ENCODE peak calls at places on chromosomes 1 and 21, in five cellular contexts. One of them, this sample, is unnamed.

GRCh38 chr21:46205121-46205520 is 20.9 kb upstream of the SPATC1L start:
- DNase-seq in A549: no peak
- DNase-seq in GM12891: no peak
- DNase-seq in lower leg skin: no peak
- DNase-seq in adrenal gland: no peak
- DNase-seq in this sample: no peak

GRCh38 chr1:5750186-5751170 is 241.7 kb downstream of the NPHP4 start:
- DNase-seq in lower leg skin: no peak
- DNase-seq in A549: no peak
- DNase-seq in GM12891: no peak
- DNase-seq in adrenal gland: no peak
- DNase-seq in this sample: no peak

GRCh38 chr1:54176621-54177327 is 23.1 kb downstream of the CYB5RL start:
- DNase-seq in lower leg skin: no peak
- DNase-seq in GM12891: no peak
- DNase-seq in adrenal gland: no peak
- DNase-seq in A549: no peak
- DNase-seq in this sample: no peak

GRCh38 chr1:231603598-231604275 is 22.9 kb upstream of the DISC1 start:
- DNase-seq in adrenal gland: peak; percentile 34
- DNase-seq in GM12891: peak; percentile 27
- DNase-seq in A549: peak; percentile 57
- DNase-seq in lower leg skin: no peak
- DNase-seq in this sample: peak; percentile 62

GRCh38 chr1:210262167-210262896 is 29.7 kb downstream of the SERTAD4 start:
- DNase-seq in GM12891: no peak
- DNase-seq in A549: no peak
- DNase-seq in lower leg skin: no peak
- DNase-seq in adrenal gland: no peak
- DNase-seq in this sample: no peak

GRCh38 chr1:244074559-244075171 is 23.6 kb downstream of the ZBTB18 start:
- DNase-seq in adrenal gland: no peak
- DNase-seq in A549: no peak
- DNase-seq in lower leg skin: no peak
- DNase-seq in GM12891: peak; percentile 27
- DNase-seq in this sample: no peak

GRCh38 chr1:151060241-151061011 is at the start of gene MLLT11:
- DNase-seq in A549: peak; percentile 66
- DNase-seq in GM12891: no peak
- DNase-seq in lower leg skin: no peak
- DNase-seq in adrenal gland: peak; percentile 55
- DNase-seq in this sample: peak; percentile 60

GRCh38 chr1:4227986-4228385 is 327.9 kb upstream of the C1orf174 start:
- DNase-seq in lower leg skin: no peak
- DNase-seq in A549: peak; percentile 18
- DNase-seq in GM12891: no peak
- DNase-seq in adrenal gland: no peak
- DNase-seq in this sample: no peak

GRCh38 chr1:156251527-156251926 is 3.7 kb upstream of the PAQR6 start:
- DNase-seq in A549: no peak
- DNase-seq in adrenal gland: no peak
- DNase-seq in lower leg skin: no peak
- DNase-seq in GM12891: no peak
- DNase-seq in this sample: no peak

GRCh38 chr1:61386323-61386722 is 304.0 kb downstream of the NFIA start:
- DNase-seq in adrenal gland: no peak
- DNase-seq in A549: no peak
- DNase-seq in GM12891: no peak
- DNase-seq in lower leg skin: no peak
- DNase-seq in this sample: no peak

GRCh38 chr1:174159253-174160108 is at the start of gene RABGAP1L:
- DNase-seq in adrenal gland: peak; percentile 93
- DNase-seq in GM12891: peak; percentile 74
- DNase-seq in lower leg skin: peak; percentile 92
- DNase-seq in A549: peak; percentile 83
- DNase-seq in this sample: peak; percentile 98

GRCh38 chr1:246067432-246068021 is 439.6 kb downstream of the SMYD3 start:
- DNase-seq in A549: no peak
- DNase-seq in GM12891: no peak
- DNase-seq in lower leg skin: no peak
- DNase-seq in adrenal gland: no peak
- DNase-seq in this sample: no peak

GRCh38 chr1:192401832-192402231 is 85.0 kb downstream of the RGS21 start:
- DNase-seq in adrenal gland: no peak
- DNase-seq in lower leg skin: no peak
- DNase-seq in A549: no peak
- DNase-seq in GM12891: no peak
- DNase-seq in this sample: no peak

GRCh38 chr21:20720623-20721022 is 277.6 kb upstream of the NCAM2 start:
- DNase-seq in A549: no peak
- DNase-seq in lower leg skin: no peak
- DNase-seq in adrenal gland: no peak
- DNase-seq in GM12891: no peak
- DNase-seq in this sample: no peak

GRCh38 chr1:150146853-150147542 is 2.7 kb upstream of the PLEKHO1 start:
- DNase-seq in adrenal gland: no peak
- DNase-seq in A549: no peak
- DNase-seq in GM12891: no peak
- DNase-seq in lower leg skin: no peak
- DNase-seq in this sample: peak; percentile 17

GRCh38 chr1:117828206-117828605 is 101.2 kb downstream of the GDAP2 start:
- DNase-seq in lower leg skin: no peak
- DNase-seq in adrenal gland: no peak
- DNase-seq in GM12891: no peak
- DNase-seq in A549: no peak
- DNase-seq in this sample: no peak

GRCh38 chr1:5348732-5349465 is 643.3 kb downstream of the NPHP4 start:
- DNase-seq in lower leg skin: no peak
- DNase-seq in GM12891: no peak
- DNase-seq in A549: no peak
- DNase-seq in adrenal gland: no peak
- DNase-seq in this sample: no peak

GRCh38 chr1:178011101-178011828 is 41.4 kb upstream of the SEC16B start:
- DNase-seq in GM12891: no peak
- DNase-seq in adrenal gland: no peak
- DNase-seq in A549: peak; percentile 55
- DNase-seq in lower leg skin: no peak
- DNase-seq in this sample: no peak

GRCh38 chr1:115706774-115707425 is 61.6 kb downstream of the CASQ2 start:
- DNase-seq in adrenal gland: no peak
- DNase-seq in lower leg skin: no peak
- DNase-seq in A549: no peak
- DNase-seq in GM12891: peak; percentile 28
- DNase-seq in this sample: peak; percentile 69

GRCh38 chr1:153174624-153175023 is 23.9 kb upstream of the SPRR2G start:
- DNase-seq in A549: no peak
- DNase-seq in lower leg skin: no peak
- DNase-seq in adrenal gland: no peak
- DNase-seq in GM12891: no peak
- DNase-seq in this sample: no peak

GRCh38 chr1:156668801-156669637 is 8.2 kb downstream of the NES start:
- DNase-seq in GM12891: no peak
- DNase-seq in lower leg skin: no peak
- DNase-seq in adrenal gland: no peak
- DNase-seq in A549: no peak
- DNase-seq in this sample: no peak

GRCh38 chr1:110235839-110236682 is 25.9 kb downstream of the KCNC4 start:
- DNase-seq in lower leg skin: no peak
- DNase-seq in adrenal gland: no peak
- DNase-seq in A549: no peak
- DNase-seq in GM12891: no peak
- DNase-seq in this sample: no peak

GRCh38 chr1:165773324-165773965 is 4.8 kb upstream of the TMCO1 start:
- DNase-seq in GM12891: no peak
- DNase-seq in A549: no peak
- DNase-seq in adrenal gland: no peak
- DNase-seq in lower leg skin: no peak
- DNase-seq in this sample: peak; percentile 27

GRCh38 chr1:214658785-214659184 is 55.8 kb downstream of the CENPF start:
- DNase-seq in lower leg skin: no peak
- DNase-seq in GM12891: no peak
- DNase-seq in adrenal gland: peak; percentile 47
- DNase-seq in A549: no peak
- DNase-seq in this sample: no peak

GRCh38 chr1:212651977-212652376 is 43.4 kb downstream of the ATF3 start:
- DNase-seq in adrenal gland: no peak
- DNase-seq in lower leg skin: no peak
- DNase-seq in A549: no peak
- DNase-seq in GM12891: no peak
- DNase-seq in this sample: no peak

GRCh38 chr1:12275370-12275769 is 45.5 kb downstream of the VPS13D start:
- DNase-seq in adrenal gland: peak; percentile 29
- DNase-seq in GM12891: peak; percentile 11
- DNase-seq in A549: peak; percentile 35
- DNase-seq in lower leg skin: no peak
- DNase-seq in this sample: peak; percentile 56

GRCh38 chr1:99680258-99680657 is 34.3 kb downstream of the PALMD start:
- DNase-seq in adrenal gland: no peak
- DNase-seq in lower leg skin: no peak
- DNase-seq in GM12891: no peak
- DNase-seq in A549: no peak
- DNase-seq in this sample: peak; percentile 27

GRCh38 chr1:210288106-210288505 is 40.6 kb upstream of the HHAT start:
- DNase-seq in GM12891: no peak
- DNase-seq in adrenal gland: no peak
- DNase-seq in A549: no peak
- DNase-seq in lower leg skin: no peak
- DNase-seq in this sample: no peak

GRCh38 chr1:177567393-177567792 is 396.6 kb downstream of the BRINP2 start:
- DNase-seq in A549: peak; percentile 7
- DNase-seq in GM12891: no peak
- DNase-seq in adrenal gland: no peak
- DNase-seq in lower leg skin: no peak
- DNase-seq in this sample: no peak

GRCh38 chr1:162733336-162733590 is 57.2 kb upstream of the HSD17B7 start:
- DNase-seq in A549: no peak
- DNase-seq in adrenal gland: no peak
- DNase-seq in lower leg skin: no peak
- DNase-seq in GM12891: no peak
- DNase-seq in this sample: no peak

GRCh38 chr1:162736633-162737067 is 53.9 kb upstream of the HSD17B7 start:
- DNase-seq in GM12891: no peak
- DNase-seq in adrenal gland: no peak
- DNase-seq in A549: no peak
- DNase-seq in lower leg skin: no peak
- DNase-seq in this sample: no peak

GRCh38 chr1:162732566-162733335 is 57.8 kb upstream of the HSD17B7 start:
- DNase-seq in adrenal gland: no peak
- DNase-seq in A549: no peak
- DNase-seq in GM12891: no peak
- DNase-seq in lower leg skin: peak; percentile 18
- DNase-seq in this sample: no peak

GRCh38 chr1:162734047-162734446 is 56.5 kb upstream of the HSD17B7 start:
- DNase-seq in A549: no peak
- DNase-seq in lower leg skin: no peak
- DNase-seq in adrenal gland: no peak
- DNase-seq in GM12891: no peak
- DNase-seq in this sample: no peak

DNA sequence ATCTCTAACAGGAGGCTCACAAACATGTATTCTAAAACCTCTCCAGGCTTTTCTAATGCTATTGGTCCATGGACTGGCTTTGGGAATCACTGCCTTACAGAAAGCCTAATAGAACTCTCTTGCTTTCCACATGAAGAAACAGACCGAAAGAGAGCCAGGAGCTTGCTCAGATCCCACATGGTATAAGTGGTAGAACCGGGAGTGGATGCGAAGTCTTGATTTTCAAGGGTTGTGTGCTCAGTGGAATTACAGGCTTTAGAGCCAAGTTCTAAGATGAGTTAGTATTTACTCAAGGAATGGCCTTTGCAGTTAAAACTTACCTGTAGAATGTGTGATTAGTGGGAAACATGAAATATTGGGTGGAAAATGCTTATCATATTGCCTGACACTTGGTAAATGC is 54.3 kb upstream of the HSD17B7 start:
- DNase-seq in GM12891: no peak
- DNase-seq in adrenal gland: no peak
- DNase-seq in lower leg skin: no peak
- DNase-seq in A549: no peak
- DNase-seq in this sample: no peak
- TF ChIP-seq POLR2A in GM12891: no peak
- TF ChIP-seq POLR2A in adrenal gland: no peak
- TF ChIP-seq POLR2A in lower leg skin: no peak
- TF ChIP-seq POLR2A in A549: no peak
- TF ChIP-seq POLR2A in this sample: no peak

DNA sequence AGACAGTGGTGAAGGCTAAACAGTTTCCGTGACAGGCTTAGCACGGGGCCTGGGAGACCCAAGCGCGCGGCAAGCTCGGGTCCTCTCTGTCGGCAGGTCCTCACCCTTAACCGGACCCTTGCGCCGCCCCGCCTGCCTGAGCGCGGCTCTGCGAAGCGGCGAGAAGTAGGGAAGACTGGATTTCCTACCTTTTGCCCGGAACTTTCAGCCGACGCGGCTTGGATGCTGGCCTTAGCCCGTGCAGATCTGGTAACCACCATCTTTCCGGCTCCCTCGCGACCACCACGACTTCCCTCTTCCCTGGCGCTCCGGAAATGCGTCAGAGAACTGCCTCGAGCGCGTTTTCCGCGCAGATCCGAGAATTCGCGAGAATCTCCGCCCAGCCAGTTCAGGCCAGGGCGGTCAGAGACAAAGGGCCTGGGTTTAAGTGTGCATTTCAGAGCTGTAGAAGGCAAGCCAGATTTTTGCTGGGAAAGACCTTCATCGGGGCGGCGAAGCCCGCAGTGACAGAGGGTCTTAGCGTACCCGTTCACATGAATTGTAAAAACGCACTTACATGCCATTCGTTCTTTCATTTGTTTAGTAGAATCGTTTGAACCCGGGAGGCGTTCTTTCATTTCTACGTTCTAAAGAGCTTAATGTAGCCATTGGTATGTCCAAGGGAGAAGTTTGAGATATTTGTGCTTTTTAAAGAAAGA is at the start of gene DNTTIP2:
- DNase-seq in GM12891: peak; percentile 70
- DNase-seq in A549: peak; percentile 82
- DNase-seq in adrenal gland: peak; percentile 92
- DNase-seq in lower leg skin: peak; percentile 90
- DNase-seq in this sample: peak; percentile 91
- TF ChIP-seq POLR2A in GM12891: peak; percentile 99
- TF ChIP-seq POLR2A in A549: peak; percentile 77
- TF ChIP-seq POLR2A in adrenal gland: peak; percentile 84
- TF ChIP-seq POLR2A in lower leg skin: no peak
- TF ChIP-seq POLR2A in this sample: peak; percentile 95

GRCh38 chr1:19477284-19478240 is 7.8 kb downstream of the CAPZB start:
- DNase-seq in A549: no peak
- DNase-seq in lower leg skin: no peak
- DNase-seq in adrenal gland: no peak
- DNase-seq in GM12891: no peak
- DNase-seq in this sample: peak; percentile 17
- TF ChIP-seq POLR2A in A549: no peak
- TF ChIP-seq POLR2A in lower leg skin: no peak
- TF ChIP-seq POLR2A in adrenal gland: no peak
- TF ChIP-seq POLR2A in GM12891: peak; percentile 64
- TF ChIP-seq POLR2A in this sample: no peak

DNA sequence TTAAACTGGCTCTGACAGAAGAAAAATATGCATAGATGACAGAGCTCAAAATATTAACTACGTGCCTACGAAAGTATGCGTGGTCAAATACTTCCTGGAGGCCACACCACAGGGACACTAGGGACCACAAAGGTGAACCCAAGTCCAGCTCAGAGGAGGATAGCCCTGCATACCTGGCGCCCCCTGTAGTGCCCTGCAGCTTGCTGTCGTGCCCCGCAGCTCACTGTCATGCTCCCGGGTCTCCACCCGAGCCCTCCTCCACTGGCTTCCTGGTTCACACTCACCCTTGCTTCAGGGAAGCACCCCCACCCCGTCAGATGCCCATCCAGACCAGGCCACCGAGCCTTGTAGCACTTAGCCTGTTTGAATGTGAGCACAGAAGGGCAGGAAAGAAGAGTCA is 16.7 kb upstream of the NADK start:
- DNase-seq in adrenal gland: no peak
- DNase-seq in GM12891: no peak
- DNase-seq in A549: no peak
- DNase-seq in lower leg skin: no peak
- DNase-seq in this sample: no peak
- TF ChIP-seq POLR2A in adrenal gland: no peak
- TF ChIP-seq POLR2A in GM12891: no peak
- TF ChIP-seq POLR2A in A549: no peak
- TF ChIP-seq POLR2A in lower leg skin: no peak
- TF ChIP-seq POLR2A in this sample: no peak